ENCODE peak calls at places on chromosomes 2 and 18, in eight cellular contexts. One of them, this sample, is unnamed.
A peak's percentile ranks its signal among the peaks of the same experiment; 100 is the strongest.

GRCh38 chr2:62663443-62663842 is 42.1 kb upstream of the EHBP1 start:
- DNase-seq in sigmoid colon: no peak
- DNase-seq in GM23338: no peak
- DNase-seq in breast epithelium: no peak
- DNase-seq in HCT116: no peak
- DNase-seq in transverse colon: no peak
- DNase-seq in K562: no peak
- DNase-seq in upper lobe of left lung: no peak
- DNase-seq in this sample: no peak

GRCh38 chr2:188369365-188369764 is 77.7 kb downstream of the GULP1 start:
- DNase-seq in sigmoid colon: no peak
- DNase-seq in GM23338: peak; percentile 68
- DNase-seq in breast epithelium: no peak
- DNase-seq in HCT116: peak; percentile 35
- DNase-seq in transverse colon: peak; percentile 23
- DNase-seq in K562: peak; percentile 18
- DNase-seq in upper lobe of left lung: peak; percentile 26
- DNase-seq in this sample: no peak

GRCh38 chr2:100393362-100393761 is 24.1 kb downstream of the CHST10 start:
- DNase-seq in sigmoid colon: no peak
- DNase-seq in GM23338: no peak
- DNase-seq in breast epithelium: no peak
- DNase-seq in HCT116: no peak
- DNase-seq in transverse colon: no peak
- DNase-seq in K562: no peak
- DNase-seq in upper lobe of left lung: no peak
- DNase-seq in this sample: peak; percentile 51

GRCh38 chr2:97747716-97748115 is 34.3 kb downstream of the ZAP70 start:
- DNase-seq in sigmoid colon: no peak
- DNase-seq in GM23338: no peak
- DNase-seq in breast epithelium: no peak
- DNase-seq in HCT116: no peak
- DNase-seq in transverse colon: no peak
- DNase-seq in K562: no peak
- DNase-seq in upper lobe of left lung: no peak
- DNase-seq in this sample: no peak

GRCh38 chr18:21904856-21905255 is 164.3 kb downstream of the MIB1 start:
- DNase-seq in sigmoid colon: no peak
- DNase-seq in GM23338: no peak
- DNase-seq in breast epithelium: no peak
- DNase-seq in HCT116: no peak
- DNase-seq in transverse colon: no peak
- DNase-seq in K562: no peak
- DNase-seq in upper lobe of left lung: no peak
- DNase-seq in this sample: no peak

GRCh38 chr2:167271941-167272340 is 383.7 kb downstream of the XIRP2 start:
- DNase-seq in sigmoid colon: no peak
- DNase-seq in GM23338: peak; percentile 47
- DNase-seq in breast epithelium: no peak
- DNase-seq in HCT116: no peak
- DNase-seq in transverse colon: no peak
- DNase-seq in K562: no peak
- DNase-seq in upper lobe of left lung: no peak
- DNase-seq in this sample: no peak

GRCh38 chr2:153105829-153106578 is 372.6 kb downstream of the RPRM start:
- DNase-seq in sigmoid colon: no peak
- DNase-seq in GM23338: no peak
- DNase-seq in breast epithelium: no peak
- DNase-seq in HCT116: no peak
- DNase-seq in transverse colon: no peak
- DNase-seq in K562: no peak
- DNase-seq in upper lobe of left lung: no peak
- DNase-seq in this sample: no peak

GRCh38 chr2:116988303-116988702 is 826.2 kb upstream of the DDX18 start:
- DNase-seq in sigmoid colon: no peak
- DNase-seq in GM23338: no peak
- DNase-seq in breast epithelium: no peak
- DNase-seq in HCT116: no peak
- DNase-seq in transverse colon: no peak
- DNase-seq in K562: no peak
- DNase-seq in upper lobe of left lung: no peak
- DNase-seq in this sample: no peak

GRCh38 chr2:29485117-29485516 is 369.9 kb downstream of the CLIP4 start:
- DNase-seq in sigmoid colon: no peak
- DNase-seq in GM23338: no peak
- DNase-seq in breast epithelium: no peak
- DNase-seq in HCT116: no peak
- DNase-seq in transverse colon: no peak
- DNase-seq in K562: no peak
- DNase-seq in upper lobe of left lung: no peak
- DNase-seq in this sample: no peak

GRCh38 chr2:127080941-127081769 is 25.8 kb downstream of the BIN1 start:
- DNase-seq in sigmoid colon: no peak
- DNase-seq in GM23338: no peak
- DNase-seq in breast epithelium: no peak
- DNase-seq in HCT116: no peak
- DNase-seq in transverse colon: peak; percentile 50
- DNase-seq in K562: no peak
- DNase-seq in upper lobe of left lung: peak; percentile 69
- DNase-seq in this sample: peak; percentile 94

GRCh38 chr2:135121016-135121657 is 69.0 kb downstream of the RAB3GAP1 start:
- DNase-seq in sigmoid colon: no peak
- DNase-seq in GM23338: no peak
- DNase-seq in breast epithelium: no peak
- DNase-seq in HCT116: no peak
- DNase-seq in transverse colon: no peak
- DNase-seq in K562: no peak
- DNase-seq in upper lobe of left lung: no peak
- DNase-seq in this sample: no peak

GRCh38 chr18:2657788-2658458 is 2.4 kb downstream of the SMCHD1 start:
- DNase-seq in sigmoid colon: no peak
- DNase-seq in GM23338: no peak
- DNase-seq in breast epithelium: no peak
- DNase-seq in HCT116: peak; percentile 45
- DNase-seq in transverse colon: no peak
- DNase-seq in K562: no peak
- DNase-seq in upper lobe of left lung: no peak
- DNase-seq in this sample: no peak

GRCh38 chr2:6820903-6821584 is 44.7 kb downstream of the CMPK2 start:
- DNase-seq in sigmoid colon: no peak
- DNase-seq in GM23338: no peak
- DNase-seq in breast epithelium: no peak
- DNase-seq in HCT116: no peak
- DNase-seq in transverse colon: no peak
- DNase-seq in K562: no peak
- DNase-seq in upper lobe of left lung: no peak
- DNase-seq in this sample: no peak

GRCh38 chr18:79856119-79857080 is 58.7 kb downstream of the KCNG2 start:
- DNase-seq in sigmoid colon: no peak
- DNase-seq in GM23338: peak; percentile 75
- DNase-seq in breast epithelium: no peak
- DNase-seq in HCT116: no peak
- DNase-seq in transverse colon: no peak
- DNase-seq in K562: no peak
- DNase-seq in upper lobe of left lung: peak; percentile 38
- DNase-seq in this sample: peak; percentile 75

GRCh38 chr2:72794572-72794971 is 31.3 kb downstream of the EXOC6B start:
- DNase-seq in sigmoid colon: no peak
- DNase-seq in GM23338: no peak
- DNase-seq in breast epithelium: no peak
- DNase-seq in HCT116: no peak
- DNase-seq in transverse colon: no peak
- DNase-seq in K562: no peak
- DNase-seq in upper lobe of left lung: no peak
- DNase-seq in this sample: no peak

GRCh38 chr18:67400502-67401117 is 115.9 kb downstream of the DSEL start:
- DNase-seq in sigmoid colon: no peak
- DNase-seq in GM23338: no peak
- DNase-seq in breast epithelium: no peak
- DNase-seq in HCT116: no peak
- DNase-seq in transverse colon: no peak
- DNase-seq in K562: no peak
- DNase-seq in upper lobe of left lung: no peak
- DNase-seq in this sample: no peak

GRCh38 chr2:55230551-55230950 is 1.5 kb downstream of the CLHC1 start:
- DNase-seq in sigmoid colon: no peak
- DNase-seq in GM23338: no peak
- DNase-seq in breast epithelium: no peak
- DNase-seq in HCT116: no peak
- DNase-seq in transverse colon: no peak
- DNase-seq in K562: no peak
- DNase-seq in upper lobe of left lung: no peak
- DNase-seq in this sample: no peak

GRCh38 chr2:55233658-55233940 is 1.1 kb downstream of the RPS27A start:
- DNase-seq in sigmoid colon: no peak
- DNase-seq in GM23338: no peak
- DNase-seq in breast epithelium: no peak
- DNase-seq in HCT116: no peak
- DNase-seq in transverse colon: no peak
- DNase-seq in K562: no peak
- DNase-seq in upper lobe of left lung: no peak
- DNase-seq in this sample: no peak

GRCh38 chr2:55231546-55232083 is 478 bp downstream of the CLHC1 start:
- DNase-seq in sigmoid colon: no peak
- DNase-seq in GM23338: peak; percentile 32
- DNase-seq in breast epithelium: no peak
- DNase-seq in HCT116: no peak
- DNase-seq in transverse colon: no peak
- DNase-seq in K562: peak; percentile 46
- DNase-seq in upper lobe of left lung: no peak
- DNase-seq in this sample: peak; percentile 87

GRCh38 chr2:55232084-55232862 is at the start of the genes CLHC1 and RPS27A:
- DNase-seq in sigmoid colon: peak; percentile 94
- DNase-seq in GM23338: peak; percentile 99
- DNase-seq in breast epithelium: peak; percentile 87
- DNase-seq in HCT116: peak; percentile 98
- DNase-seq in transverse colon: peak; percentile 94
- DNase-seq in K562: peak; percentile 89
- DNase-seq in upper lobe of left lung: peak; percentile 93
- DNase-seq in this sample: peak; percentile 98

GRCh38 chr2:55232863-55233657 is 572 bp downstream of the RPS27A start:
- DNase-seq in sigmoid colon: peak; percentile 75
- DNase-seq in GM23338: no peak
- DNase-seq in breast epithelium: no peak
- DNase-seq in HCT116: no peak
- DNase-seq in transverse colon: peak; percentile 57
- DNase-seq in K562: peak; percentile 46
- DNase-seq in upper lobe of left lung: peak; percentile 59
- DNase-seq in this sample: peak; percentile 90
- TF ChIP-seq POLR2AphosphoS5 in sigmoid colon: no peak
- TF ChIP-seq POLR2AphosphoS5 in GM23338: no peak
- TF ChIP-seq POLR2AphosphoS5 in breast epithelium: no peak
- TF ChIP-seq POLR2AphosphoS5 in HCT116: peak; percentile 45
- TF ChIP-seq POLR2AphosphoS5 in transverse colon: no peak
- TF ChIP-seq POLR2AphosphoS5 in K562: no peak
- TF ChIP-seq POLR2AphosphoS5 in upper lobe of left lung: no peak
- TF ChIP-seq POLR2AphosphoS5 in this sample: no peak

DNA sequence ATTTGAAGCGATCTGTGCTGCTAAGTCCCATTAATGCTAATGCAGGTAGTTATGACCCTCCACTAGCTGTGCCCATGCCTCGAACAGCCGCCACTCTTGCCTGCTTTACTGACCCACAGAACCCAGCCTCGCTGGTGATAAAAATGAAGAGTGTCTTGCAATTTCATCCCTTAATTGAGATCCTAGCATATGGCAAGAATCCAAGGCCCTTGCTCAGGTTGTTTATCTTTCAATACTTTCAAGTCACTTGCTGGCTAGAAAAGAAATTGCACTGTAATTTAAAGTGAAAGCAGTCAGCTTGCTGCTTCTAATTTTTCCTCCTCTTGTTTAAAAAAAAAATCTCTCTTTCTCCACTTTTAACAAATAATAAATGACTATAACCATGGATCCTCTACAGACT is 73.6 kb downstream of the ZNF521 start:
- DNase-seq in sigmoid colon: no peak
- DNase-seq in GM23338: no peak
- DNase-seq in breast epithelium: no peak
- DNase-seq in HCT116: no peak
- DNase-seq in transverse colon: no peak
- DNase-seq in K562: no peak
- DNase-seq in upper lobe of left lung: no peak
- DNase-seq in this sample: no peak
- TF ChIP-seq CTCF in sigmoid colon: no peak
- TF ChIP-seq CTCF in GM23338: no peak
- TF ChIP-seq CTCF in breast epithelium: no peak
- TF ChIP-seq CTCF in HCT116: no peak
- TF ChIP-seq CTCF in transverse colon: no peak
- TF ChIP-seq CTCF in K562: no peak
- TF ChIP-seq CTCF in upper lobe of left lung: no peak
- TF ChIP-seq CTCF in this sample: no peak

DNA sequence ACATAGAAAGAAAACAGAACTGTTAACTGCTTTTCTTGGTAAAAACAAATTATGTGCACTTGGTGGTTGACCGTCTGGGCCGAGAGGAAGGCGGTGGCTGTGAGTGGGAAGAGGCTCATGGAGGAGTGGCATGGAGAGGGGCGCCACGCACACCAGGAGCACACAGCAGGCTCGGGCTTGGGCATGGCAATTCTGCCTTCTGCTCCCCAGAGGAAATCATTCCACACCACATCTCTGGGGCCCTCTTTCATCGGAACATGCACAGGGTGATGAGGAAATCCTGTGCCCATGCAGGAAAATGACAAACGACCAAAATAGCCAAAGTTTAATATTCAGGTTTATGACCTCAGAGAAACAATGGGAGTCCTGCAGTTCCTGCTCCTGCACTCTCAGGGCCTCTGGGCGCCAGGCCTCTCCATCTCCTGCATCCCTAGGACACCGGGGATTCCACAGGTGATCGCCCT is 26.4 kb downstream of the WDFY1 start:
- DNase-seq in sigmoid colon: no peak
- DNase-seq in GM23338: no peak
- DNase-seq in breast epithelium: no peak
- DNase-seq in HCT116: no peak
- DNase-seq in transverse colon: no peak
- DNase-seq in K562: no peak
- DNase-seq in upper lobe of left lung: no peak
- DNase-seq in this sample: no peak
- TF ChIP-seq POLR2AphosphoS5 in sigmoid colon: no peak
- TF ChIP-seq POLR2AphosphoS5 in GM23338: no peak
- TF ChIP-seq POLR2AphosphoS5 in breast epithelium: no peak
- TF ChIP-seq POLR2AphosphoS5 in HCT116: no peak
- TF ChIP-seq POLR2AphosphoS5 in transverse colon: no peak
- TF ChIP-seq POLR2AphosphoS5 in K562: no peak
- TF ChIP-seq POLR2AphosphoS5 in upper lobe of left lung: no peak
- TF ChIP-seq POLR2AphosphoS5 in this sample: peak; percentile 20

DNA sequence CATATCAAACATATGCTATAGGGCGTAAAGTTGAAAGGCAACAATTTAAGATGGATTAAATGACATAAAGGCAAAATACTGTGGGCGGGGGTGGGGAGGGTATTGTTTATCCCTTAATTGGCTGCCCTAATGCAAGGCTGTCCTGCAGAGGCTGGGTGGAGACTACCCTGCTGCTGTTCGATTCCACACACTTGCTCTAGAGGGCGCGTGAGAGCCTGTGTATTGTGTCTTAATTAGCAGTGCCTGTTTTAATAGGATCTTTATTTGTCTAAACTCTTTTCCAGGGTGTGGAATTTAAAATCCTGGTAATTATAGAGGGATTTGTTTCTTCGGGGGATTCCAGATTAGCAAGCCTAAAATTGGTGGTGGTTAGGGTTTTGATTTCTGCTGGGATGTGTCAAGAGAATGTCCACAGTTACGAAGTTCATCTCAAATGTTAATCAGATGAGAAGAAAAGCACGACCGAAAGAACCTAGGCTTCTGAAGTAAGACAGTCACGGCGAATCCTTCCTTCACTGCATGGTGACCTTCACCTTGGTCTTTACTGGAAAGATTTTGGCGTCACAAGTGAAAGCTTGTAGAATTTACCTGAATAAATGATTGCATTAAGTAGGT is 103.5 kb upstream of the MAP3K20 start:
- DNase-seq in sigmoid colon: no peak
- DNase-seq in GM23338: peak; percentile 80
- DNase-seq in breast epithelium: no peak
- DNase-seq in HCT116: peak; percentile 36
- DNase-seq in transverse colon: peak; percentile 47
- DNase-seq in K562: peak; percentile 68
- DNase-seq in upper lobe of left lung: peak; percentile 66
- DNase-seq in this sample: no peak
- TF ChIP-seq CTCF in sigmoid colon: peak; percentile 67
- TF ChIP-seq CTCF in GM23338: peak; percentile 83
- TF ChIP-seq CTCF in breast epithelium: no peak
- TF ChIP-seq CTCF in HCT116: peak; percentile 97
- TF ChIP-seq CTCF in transverse colon: peak; percentile 80
- TF ChIP-seq CTCF in K562: peak; percentile 84
- TF ChIP-seq CTCF in upper lobe of left lung: peak; percentile 50
- TF ChIP-seq CTCF in this sample: no peak

This sample was measured in spleen.